ENCODE peak calls at places on chromosomes 5 and 9, in ten cellular contexts. P, E, D, I, Y, O, K, V, T and X are unnamed samples.

GRCh38 chr5:5105531-5105930 is 34.6 kb upstream of the ADAMTS16 start:
- DNase-seq in O (no peak), Y (no peak), E (no peak), P (no peak), I (no peak), T (peak; percentile 45), V (no peak), D (peak; percentile 17), K (no peak), X (peak; percentile 13)

GRCh38 chr9:130556396-130557076 is 22.8 kb upstream of the FUBP3 start:
- DNase-seq in D (no peak), K (no peak), O (no peak), E (no peak), Y (no peak), V (no peak), P (no peak), I (no peak), T (no peak), X (no peak)

GRCh38 chr5:17436766-17437221 is 61.2 kb upstream of the TAF11L2 start:
- DNase-seq in K (no peak), Y (no peak), I (no peak), T (no peak), P (no peak), O (no peak), E (no peak), D (no peak), V (no peak), X (no peak)

GRCh38 chr5:120457839-120458507 is 6.1 kb upstream of the PRR16 start:
- DNase-seq in E (peak; percentile 81), I (peak; percentile 74), V (no peak), D (peak; percentile 50), O (peak; percentile 86), K (peak; percentile 48), T (peak; percentile 68), P (peak; percentile 80), Y (peak; percentile 80), X (no peak)

GRCh38 chr9:75108571-75108970 is 20.3 kb downstream of the OSTF1 start:
- DNase-seq in V (no peak), D (no peak), O (peak; percentile 75), P (peak; percentile 41), I (peak; percentile 62), T (no peak), E (peak; percentile 53), K (no peak), Y (no peak), X (no peak)

GRCh38 chr5:17105744-17106450 is 111.5 kb upstream of the BASP1 start:
- DNase-seq in P (no peak), Y (no peak), O (no peak), D (no peak), K (peak; percentile 39), T (peak; percentile 75), I (no peak), E (no peak), V (no peak), X (no peak)

GRCh38 chr5:78236046-78236445 is 58.5 kb downstream of the AP3B1 start:
- DNase-seq in K (no peak), E (no peak), V (no peak), I (no peak), T (no peak), Y (no peak), D (no peak), P (no peak), O (no peak), X (no peak)

GRCh38 chr5:80988419-80988925 is 28.3 kb downstream of the RASGRF2 start:
- DNase-seq in P (no peak), Y (no peak), E (no peak), K (no peak), I (no peak), O (no peak), V (no peak), T (no peak), D (no peak), X (no peak)

GRCh38 chr5:149790276-149790675 is 60.2 kb downstream of the PPARGC1B start:
- DNase-seq in T (no peak), E (no peak), I (peak; percentile 67), K (no peak), V (no peak), D (no peak), Y (no peak), O (no peak), P (no peak), X (no peak)

GRCh38 chr5:81542242-81542641 is 148.3 kb upstream of the ACOT12 start:
- DNase-seq in I (no peak), D (no peak), O (no peak), V (no peak), K (no peak), E (no peak), P (no peak), Y (no peak), T (no peak), X (no peak)

GRCh38 chr5:8843766-8844165 is 702.1 kb downstream of the SEMA5A start:
- DNase-seq in O (no peak), V (no peak), P (peak; percentile 31), K (peak; percentile 62), E (no peak), I (no peak), Y (no peak), T (no peak), D (no peak), X (no peak)

GRCh38 chr9:38359689-38360385 is 32.7 kb upstream of the ALDH1B1 start:
- DNase-seq in D (no peak), O (peak; percentile 46), Y (no peak), P (no peak), T (no peak), V (no peak), E (no peak), I (no peak), K (no peak), X (no peak)

GRCh38 chr5:175831507-175831906 is 39.9 kb upstream of the CPLX2 start:
- DNase-seq in E (no peak), V (no peak), O (no peak), T (no peak), P (no peak), I (no peak), Y (no peak), D (no peak), K (no peak), X (no peak)

GRCh38 chr5:65544473-65544872 is 18.5 kb downstream of the CENPK start:
- DNase-seq in V (no peak), I (no peak), P (no peak), O (no peak), T (no peak), D (no peak), Y (no peak), E (no peak), K (no peak), X (no peak)

GRCh38 chr9:69234683-69235082 is 60.6 kb downstream of the TJP2 start:
- DNase-seq in O (no peak), T (no peak), D (no peak), K (no peak), Y (no peak), V (no peak), P (no peak), I (no peak), E (no peak), X (no peak)

GRCh38 chr9:132237481-132237880 is 75.6 kb downstream of the NTNG2 start:
- DNase-seq in E (peak; percentile 55), O (no peak), Y (no peak), T (no peak), I (no peak), P (peak; percentile 32), K (no peak), V (peak; percentile 37), D (no peak), X (no peak)

GRCh38 chr5:167916706-167917105 is 374.7 kb upstream of the WWC1 start:
- DNase-seq in K (peak; percentile 29), D (no peak), V (no peak), O (peak; percentile 71), E (peak; percentile 26), T (peak; percentile 20), I (no peak), P (no peak), Y (peak; percentile 30), X (no peak)

GRCh38 chr5:135217669-135218485 is 181.2 kb downstream of the MACROH2A1 start:
- DNase-seq in Y (no peak), V (peak; percentile 18), I (no peak), P (no peak), T (no peak), E (peak; percentile 11), O (no peak), K (no peak), D (no peak), X (no peak)

GRCh38 chr5:91074615-91075014 is 308.5 kb downstream of the ARRDC3 start:
- DNase-seq in Y (no peak), P (no peak), D (no peak), V (no peak), T (peak; percentile 36), K (no peak), E (no peak), I (no peak), O (no peak), X (peak; percentile 25)
- TF ChIP-seq CTCF in Y (no peak), P (no peak), D (no peak), V (no peak), T (peak; percentile 34), K (no peak), E (no peak), I (no peak), O (peak; percentile 23), X (peak; percentile 42)

DNA sequence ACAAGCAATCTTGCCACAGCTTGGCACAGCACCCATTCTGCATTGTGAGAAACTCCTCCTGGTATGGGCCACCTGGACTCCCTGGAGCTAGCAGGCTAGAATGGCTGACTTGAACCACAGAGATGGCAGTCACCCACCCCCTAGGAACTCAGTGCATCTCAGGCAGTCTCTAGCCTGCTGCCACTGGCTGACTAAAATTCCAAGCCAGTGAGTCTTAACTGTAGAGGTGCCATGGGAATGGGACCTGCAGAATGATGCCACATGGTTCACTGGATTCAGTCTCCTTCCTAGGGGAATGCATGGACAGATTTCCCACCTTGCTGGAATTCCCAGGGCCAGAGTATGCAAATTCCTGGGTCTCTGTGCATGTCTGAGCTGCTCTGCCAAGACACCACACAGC is 382.9 kb downstream of the MAN2A1 start:
- DNase-seq in T (no peak), P (no peak), V (no peak), D (no peak), O (no peak), E (no peak), Y (no peak), I (no peak), K (no peak), X (no peak)
- H3K9me3 ChIP-seq in T (no peaks in the 10 kb centered on the region), P (no peaks in the 10 kb centered on the region), V (no peaks in the 10 kb centered on the region), D (no peaks in the 10 kb centered on the region), O (peaks cover 6% of the 10 kb centered on the region), E (peaks cover 22% of the 10 kb centered on the region), Y (no peaks in the 10 kb centered on the region), I (peaks cover 14% of the 10 kb centered on the region), K (no peaks in the 10 kb centered on the region), X (no peaks in the 10 kb centered on the region)

GRCh38 chr5:173709145-173709544 is 92.7 kb upstream of the BOD1 start:
- DNase-seq in Y (no peak), D (no peak), K (no peak), E (no peak), P (no peak), O (no peak), V (no peak), T (no peak), I (no peak), X (no peak)
- H3K4me1 ChIP-seq in Y (no peaks in the 10 kb centered on the region), D (no peaks in the 10 kb centered on the region), K (no peaks in the 10 kb centered on the region), E (peaks cover 28% of the 10 kb centered on the region), P (peaks cover 3% of the 10 kb centered on the region), O (no peaks in the 10 kb centered on the region), V (peaks cover 5% of the 10 kb centered on the region), T (peaks cover 17% of the 10 kb centered on the region), I (no peaks in the 10 kb centered on the region), X (peaks cover 3% of the 10 kb centered on the region)

DNA sequence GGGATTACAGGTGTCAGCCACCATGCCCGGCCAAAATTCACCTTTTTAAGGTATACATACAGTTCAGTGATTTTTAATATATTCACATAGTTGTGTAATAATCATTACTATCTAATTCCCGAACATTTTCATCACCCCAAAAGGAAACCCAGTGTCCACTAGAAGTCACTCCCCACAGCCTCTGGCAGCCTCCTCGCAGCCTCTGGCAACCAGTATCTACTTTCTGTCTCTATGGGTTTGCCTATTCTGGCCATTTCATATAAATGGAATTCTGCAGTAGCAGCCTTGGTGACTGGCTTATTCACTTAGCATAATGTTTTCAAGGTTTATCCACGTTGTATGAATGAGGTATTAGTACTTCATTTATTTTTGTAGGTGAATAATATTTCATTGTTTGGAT is 59.0 kb downstream of the UBAP1 start:
- DNase-seq in O (no peak), D (no peak), I (no peak), V (no peak), Y (no peak), E (no peak), K (no peak), P (no peak), T (no peak), X (no peak)
- TF ChIP-seq CTCF in O (no peak), D (no peak), I (no peak), V (no peak), Y (no peak), E (no peak), K (no peak), P (no peak), T (no peak), X (no peak)